ENCODE peak calls at places on chromosomes 6 and 20, in six cellular contexts. One of them, this sample, is unnamed.

GRCh38 chr6:24824142-24824755 is 25.5 kb upstream of the ARMH2 start:
- DNase-seq in neural progenitor cell: no peak
- DNase-seq in tibial nerve: no peak
- DNase-seq in fibroblast of lung: no peak
- DNase-seq in cardiac muscle cell: no peak
- DNase-seq in psoas muscle: no peak
- DNase-seq in this sample: no peak

GRCh38 chr20:57577679-57578475 is 17.0 kb downstream of the PCK1 start:
- DNase-seq in cardiac muscle cell: no peak
- DNase-seq in tibial nerve: no peak
- DNase-seq in neural progenitor cell: no peak
- DNase-seq in fibroblast of lung: no peak
- DNase-seq in psoas muscle: no peak
- DNase-seq in this sample: no peak

GRCh38 chr6:14743465-14744211 is 502.2 kb upstream of the JARID2 start:
- DNase-seq in neural progenitor cell: no peak
- DNase-seq in cardiac muscle cell: peak; percentile 90
- DNase-seq in psoas muscle: peak; percentile 79
- DNase-seq in fibroblast of lung: peak; percentile 99
- DNase-seq in tibial nerve: no peak
- DNase-seq in this sample: no peak

GRCh38 chr6:15132854-15133670 is 112.8 kb upstream of the JARID2 start:
- DNase-seq in fibroblast of lung: peak; percentile 91
- DNase-seq in cardiac muscle cell: peak; percentile 36
- DNase-seq in neural progenitor cell: no peak
- DNase-seq in tibial nerve: no peak
- DNase-seq in psoas muscle: no peak
- DNase-seq in this sample: peak; percentile 12

GRCh38 chr6:38215225-38215624 is 395.7 kb downstream of the ZFAND3 start:
- DNase-seq in cardiac muscle cell: no peak
- DNase-seq in fibroblast of lung: no peak
- DNase-seq in psoas muscle: no peak
- DNase-seq in tibial nerve: no peak
- DNase-seq in neural progenitor cell: no peak
- DNase-seq in this sample: no peak

GRCh38 chr6:34172961-34173775 is 27.3 kb upstream of the GRM4 start:
- DNase-seq in psoas muscle: no peak
- DNase-seq in cardiac muscle cell: no peak
- DNase-seq in tibial nerve: no peak
- DNase-seq in neural progenitor cell: no peak
- DNase-seq in fibroblast of lung: no peak
- DNase-seq in this sample: no peak

GRCh38 chr6:131382646-131383045 is 190.4 kb upstream of the ARG1 start:
- DNase-seq in tibial nerve: no peak
- DNase-seq in neural progenitor cell: no peak
- DNase-seq in psoas muscle: no peak
- DNase-seq in fibroblast of lung: no peak
- DNase-seq in cardiac muscle cell: no peak
- DNase-seq in this sample: no peak

GRCh38 chr20:25005220-25005619 is 12.7 kb upstream of the APMAP start:
- DNase-seq in psoas muscle: peak; percentile 22
- DNase-seq in tibial nerve: no peak
- DNase-seq in neural progenitor cell: no peak
- DNase-seq in fibroblast of lung: peak; percentile 11
- DNase-seq in cardiac muscle cell: peak; percentile 28
- DNase-seq in this sample: no peak

GRCh38 chr6:157090736-157091135 is 232.6 kb downstream of the TMEM242 start:
- DNase-seq in tibial nerve: no peak
- DNase-seq in fibroblast of lung: no peak
- DNase-seq in neural progenitor cell: peak; percentile 51
- DNase-seq in psoas muscle: no peak
- DNase-seq in cardiac muscle cell: no peak
- DNase-seq in this sample: no peak

GRCh38 chr20:49717693-49718092 is 4.0 kb upstream of the B4GALT5 start:
- DNase-seq in psoas muscle: peak; percentile 59
- DNase-seq in neural progenitor cell: no peak
- DNase-seq in fibroblast of lung: no peak
- DNase-seq in cardiac muscle cell: no peak
- DNase-seq in tibial nerve: no peak
- DNase-seq in this sample: no peak

GRCh38 chr6:43921039-43921438 is 151.0 kb downstream of the VEGFA start:
- DNase-seq in cardiac muscle cell: no peak
- DNase-seq in tibial nerve: no peak
- DNase-seq in psoas muscle: no peak
- DNase-seq in fibroblast of lung: no peak
- DNase-seq in neural progenitor cell: no peak
- DNase-seq in this sample: no peak

GRCh38 chr6:17584241-17584803 is 15.8 kb upstream of the FAM8A1 start:
- DNase-seq in tibial nerve: no peak
- DNase-seq in psoas muscle: no peak
- DNase-seq in cardiac muscle cell: peak; percentile 87
- DNase-seq in neural progenitor cell: peak; percentile 74
- DNase-seq in fibroblast of lung: peak; percentile 72
- DNase-seq in this sample: peak; percentile 54

GRCh38 chr6:26305097-26305841 is 59.7 kb upstream of the BTN3A2 start:
- DNase-seq in fibroblast of lung: peak; percentile 87
- DNase-seq in neural progenitor cell: peak; percentile 77
- DNase-seq in psoas muscle: peak; percentile 66
- DNase-seq in tibial nerve: no peak
- DNase-seq in cardiac muscle cell: peak; percentile 81
- DNase-seq in this sample: peak; percentile 48

GRCh38 chr20:46757754-46758678 is 48.6 kb downstream of the SLC2A10 start:
- DNase-seq in fibroblast of lung: peak; percentile 38
- DNase-seq in tibial nerve: peak; percentile 35
- DNase-seq in cardiac muscle cell: peak; percentile 70
- DNase-seq in psoas muscle: peak; percentile 58
- DNase-seq in neural progenitor cell: peak; percentile 76
- DNase-seq in this sample: peak; percentile 80

GRCh38 chr20:9172908-9173307 is 104.0 kb downstream of the PLCB4 start:
- DNase-seq in cardiac muscle cell: peak; percentile 13
- DNase-seq in fibroblast of lung: peak; percentile 44
- DNase-seq in neural progenitor cell: no peak
- DNase-seq in psoas muscle: no peak
- DNase-seq in tibial nerve: no peak
- DNase-seq in this sample: no peak
- TF ChIP-seq CTCF in cardiac muscle cell: peak; percentile 16
- TF ChIP-seq CTCF in fibroblast of lung: peak; percentile 26
- TF ChIP-seq CTCF in neural progenitor cell: peak; percentile 30
- TF ChIP-seq CTCF in psoas muscle: no peak
- TF ChIP-seq CTCF in tibial nerve: peak; percentile 11
- TF ChIP-seq CTCF in this sample: peak; percentile 40

DNA sequence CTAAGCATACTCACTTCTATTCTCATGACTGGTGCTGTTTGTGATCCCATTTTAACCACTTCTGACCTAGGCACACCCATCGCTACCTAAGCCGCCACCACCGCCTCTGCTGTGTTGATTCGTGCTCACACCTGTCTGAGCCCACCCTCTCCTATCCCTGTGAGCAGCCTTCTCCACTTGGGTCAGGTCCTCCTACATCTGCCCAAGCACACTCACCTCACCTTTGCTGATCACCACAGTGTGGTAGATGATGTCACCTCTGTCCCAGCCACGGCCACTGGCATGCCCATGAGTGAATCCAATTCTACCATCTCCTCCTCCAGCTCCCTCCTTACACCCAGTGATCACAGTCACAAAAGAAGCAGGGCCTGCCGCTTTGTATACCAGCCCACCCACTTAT is 20.8 kb downstream of the MUC22 start:
- DNase-seq in cardiac muscle cell: no peak
- DNase-seq in tibial nerve: no peak
- DNase-seq in psoas muscle: no peak
- DNase-seq in fibroblast of lung: no peak
- DNase-seq in neural progenitor cell: no peak
- DNase-seq in this sample: no peak
- H3K4me1 ChIP-seq in cardiac muscle cell: no peaks in the 10 kb centered on the region
- H3K4me1 ChIP-seq in tibial nerve: no peaks in the 10 kb centered on the region
- H3K4me1 ChIP-seq in psoas muscle: no peaks in the 10 kb centered on the region
- H3K4me1 ChIP-seq in fibroblast of lung: no peaks in the 10 kb centered on the region
- H3K4me1 ChIP-seq in neural progenitor cell: no peaks in the 10 kb centered on the region
- H3K4me1 ChIP-seq in this sample: no peaks in the 10 kb centered on the region

GRCh38 chr6:125031385-125031784 is 69.1 kb downstream of the RNF217 start:
- DNase-seq in fibroblast of lung: no peak
- DNase-seq in psoas muscle: no peak
- DNase-seq in neural progenitor cell: no peak
- DNase-seq in tibial nerve: no peak
- DNase-seq in cardiac muscle cell: no peak
- DNase-seq in this sample: no peak
- TF ChIP-seq CTCF in fibroblast of lung: no peak
- TF ChIP-seq CTCF in psoas muscle: no peak
- TF ChIP-seq CTCF in neural progenitor cell: no peak
- TF ChIP-seq CTCF in tibial nerve: no peak
- TF ChIP-seq CTCF in cardiac muscle cell: no peak
- TF ChIP-seq CTCF in this sample: no peak

DNA sequence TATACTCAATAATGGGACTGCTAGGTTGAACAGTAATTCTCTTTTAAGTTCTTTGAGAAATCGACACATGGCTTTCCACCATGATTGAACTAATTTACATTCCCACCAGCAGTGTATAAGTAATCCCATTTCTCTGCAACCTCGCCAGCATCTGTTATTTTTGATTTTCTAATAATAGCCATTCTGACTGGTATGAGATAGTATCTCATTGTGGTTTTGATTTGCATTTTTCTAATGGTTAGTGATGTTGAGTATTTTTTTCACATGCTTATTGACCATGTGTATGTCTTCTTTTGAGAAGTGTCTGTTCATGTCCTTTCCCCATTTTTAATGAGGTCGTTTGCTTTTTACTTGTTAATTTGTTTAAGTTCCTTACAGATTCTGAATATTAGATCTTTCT is 66.5 kb downstream of the STK4 start:
- DNase-seq in tibial nerve: no peak
- DNase-seq in neural progenitor cell: no peak
- DNase-seq in fibroblast of lung: peak; percentile 34
- DNase-seq in psoas muscle: no peak
- DNase-seq in cardiac muscle cell: no peak
- DNase-seq in this sample: no peak
- H3K4me1 ChIP-seq in tibial nerve: no peaks in the 10 kb centered on the region
- H3K4me1 ChIP-seq in neural progenitor cell: no peaks in the 10 kb centered on the region
- H3K4me1 ChIP-seq in fibroblast of lung: peaks cover 4% of the 10 kb centered on the region
- H3K4me1 ChIP-seq in psoas muscle: peaks cover 11% of the 10 kb centered on the region
- H3K4me1 ChIP-seq in cardiac muscle cell: no peaks in the 10 kb centered on the region
- H3K4me1 ChIP-seq in this sample: peaks cover 5% of the 10 kb centered on the region

GRCh38 chr6:114092943-114093342 is 122.0 kb upstream of the HDAC2 start:
- DNase-seq in fibroblast of lung: no peak
- DNase-seq in tibial nerve: no peak
- DNase-seq in neural progenitor cell: no peak
- DNase-seq in psoas muscle: no peak
- DNase-seq in cardiac muscle cell: no peak
- DNase-seq in this sample: no peak

GRCh38 chr6:114100421-114100820 is 129.5 kb upstream of the HDAC2 start:
- DNase-seq in tibial nerve: no peak
- DNase-seq in fibroblast of lung: peak; percentile 63
- DNase-seq in psoas muscle: no peak
- DNase-seq in cardiac muscle cell: no peak
- DNase-seq in neural progenitor cell: no peak
- DNase-seq in this sample: no peak

GRCh38 chr6:114101255-114101654 is 130.3 kb upstream of the HDAC2 start:
- DNase-seq in cardiac muscle cell: no peak
- DNase-seq in psoas muscle: no peak
- DNase-seq in neural progenitor cell: no peak
- DNase-seq in fibroblast of lung: no peak
- DNase-seq in tibial nerve: no peak
- DNase-seq in this sample: no peak

GRCh38 chr6:114096553-114097172 is 125.7 kb upstream of the HDAC2 start:
- DNase-seq in tibial nerve: no peak
- DNase-seq in neural progenitor cell: peak; percentile 76
- DNase-seq in psoas muscle: no peak
- DNase-seq in cardiac muscle cell: peak; percentile 46
- DNase-seq in fibroblast of lung: peak; percentile 18
- DNase-seq in this sample: no peak
- TF ChIP-seq CTCF in tibial nerve: peak; percentile 55
- TF ChIP-seq CTCF in neural progenitor cell: peak; percentile 94
- TF ChIP-seq CTCF in psoas muscle: peak; percentile 79
- TF ChIP-seq CTCF in cardiac muscle cell: peak; percentile 69
- TF ChIP-seq CTCF in fibroblast of lung: peak; percentile 79
- TF ChIP-seq CTCF in this sample: peak; percentile 67

DNA sequence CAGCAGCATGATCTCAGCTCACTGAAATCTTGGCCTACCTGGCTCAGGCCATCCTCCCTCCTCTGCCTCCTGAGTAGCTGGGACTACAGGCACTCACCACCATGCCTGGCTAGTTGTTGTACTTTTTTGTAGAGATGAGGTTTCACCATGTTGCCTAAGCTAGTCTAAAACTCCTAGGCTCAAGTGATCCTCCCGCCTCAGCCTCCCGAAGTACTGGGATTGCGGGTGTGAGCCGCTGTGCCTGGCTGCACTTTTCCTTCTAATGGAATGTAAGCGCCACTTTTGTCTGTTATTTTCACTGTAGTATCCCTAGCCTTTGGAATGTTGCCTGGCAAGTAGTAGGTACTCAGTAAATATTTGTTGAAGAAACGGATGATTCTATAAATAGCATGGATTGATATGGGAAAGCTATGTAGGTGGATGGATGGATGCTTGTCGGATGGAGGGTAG is 10.4 kb upstream of the TRIB3 start:
- DNase-seq in fibroblast of lung: no peak
- DNase-seq in psoas muscle: no peak
- DNase-seq in neural progenitor cell: no peak
- DNase-seq in tibial nerve: no peak
- DNase-seq in cardiac muscle cell: no peak
- DNase-seq in this sample: peak; percentile 85
- H3K4me1 ChIP-seq in fibroblast of lung: peaks cover 19% of the 10 kb centered on the region
- H3K4me1 ChIP-seq in psoas muscle: peaks cover 22% of the 10 kb centered on the region
- H3K4me1 ChIP-seq in neural progenitor cell: no peaks in the 10 kb centered on the region
- H3K4me1 ChIP-seq in tibial nerve: no peaks in the 10 kb centered on the region
- H3K4me1 ChIP-seq in cardiac muscle cell: no peaks in the 10 kb centered on the region
- H3K4me1 ChIP-seq in this sample: peaks cover 84% of the 10 kb centered on the region